ENCODE peak calls at places on chromosome 14, in eight cellular contexts. V is cardiac muscle cell; Z is uterus; J is spleen; A is CD4-positive, alpha-beta memory T cell; P is stomach; Y is neuronal stem cell; G is iPS DF 6.9. R is an unnamed sample.

GRCh38 chr14:22281322-22281977 is 307.6 kb downstream of the DAD1 start:
- DNase-seq in Y (no peak), J (no peak), G (no peak), Z (no peak), A (no peak), P (no peak), V (no peak), R (no peak)

GRCh38 chr14:75198291-75198933 is 22.0 kb upstream of the TMED10 start:
- DNase-seq in Z (no peak), Y (no peak), P (peak; percentile 52), J (no peak), A (no peak), V (no peak), G (no peak), R (no peak)

GRCh38 chr14:53295985-53296582 is 143.0 kb upstream of the DDHD1 start:
- DNase-seq in J (no peak), A (no peak), V (peak; percentile 66), Y (peak; percentile 36), P (no peak), Z (no peak), G (peak; percentile 16), R (peak; percentile 27)

GRCh38 chr14:100106260-100106659 is 41.0 kb downstream of the EVL start:
- DNase-seq in G (no peak), Y (no peak), P (no peak), Z (no peak), A (peak; percentile 91), J (no peak), V (no peak), R (no peak)

GRCh38 chr14:105538481-105539049 is 12.2 kb downstream of the TMEM121 start:
- DNase-seq in G (no peak), J (no peak), P (no peak), A (peak; percentile 30), Z (no peak), Y (no peak), V (no peak), R (no peak)

GRCh38 chr14:72479471-72479931 is 414.4 kb downstream of the DPF3 start:
- DNase-seq in Y (no peak), P (no peak), V (peak; percentile 66), G (no peak), Z (no peak), J (no peak), A (no peak), R (no peak)

GRCh38 chr14:87628129-87628528 is 364.9 kb downstream of the GALC start:
- DNase-seq in Y (peak; percentile 76), A (no peak), G (no peak), Z (peak; percentile 49), V (peak; percentile 41), J (no peak), P (no peak), R (no peak)

GRCh38 chr14:41922014-41922413 is 315.3 kb downstream of the LRFN5 start:
- DNase-seq in Z (no peak), G (no peak), A (no peak), Y (no peak), P (no peak), J (no peak), V (no peak), R (no peak)

GRCh38 chr14:77889971-77890442 is 90.1 kb downstream of the ADCK1 start:
- DNase-seq in Y (no peak), V (no peak), J (peak; percentile 44), G (no peak), Z (no peak), A (no peak), P (no peak), R (no peak)

GRCh38 chr14:26867171-26867757 is 269.4 kb upstream of the NOVA1 start:
- DNase-seq in Z (no peak), V (peak; percentile 6), G (no peak), J (no peak), A (no peak), P (no peak), Y (no peak), R (no peak)

GRCh38 chr14:92759300-92759678 is 10.9 kb upstream of the LGMN start:
- DNase-seq in J (no peak), G (no peak), P (peak; percentile 33), V (peak; percentile 53), A (no peak), Z (no peak), Y (no peak), R (no peak)

GRCh38 chr14:100401031-100401692 is 78.0 kb downstream of the SLC25A47 start:
- DNase-seq in G (no peak), Z (no peak), A (no peak), P (no peak), Y (no peak), J (peak; percentile 70), V (no peak), R (no peak)

GRCh38 chr14:91388551-91388975 is 29.1 kb downstream of the CCDC88C start:
- DNase-seq in A (peak; percentile 75), Y (no peak), J (no peak), V (no peak), P (no peak), Z (no peak), G (no peak), R (no peak)

GRCh38 chr14:38549549-38549948 is 293.7 kb upstream of the CLEC14A start:
- DNase-seq in Y (no peak), P (no peak), J (no peak), Z (no peak), G (no peak), A (no peak), V (no peak), R (no peak)

GRCh38 chr14:95235351-95235750 is 78.0 kb upstream of the DICER1 start:
- DNase-seq in A (no peak), G (no peak), P (no peak), Z (no peak), Y (no peak), V (no peak), J (no peak), R (peak; percentile 65)

GRCh38 chr14:95234426-95234825 is 77.1 kb upstream of the DICER1 start:
- DNase-seq in Z (no peak), P (no peak), V (no peak), Y (no peak), A (no peak), G (no peak), J (peak; percentile 57), R (no peak)

GRCh38 chr14:95233702-95234241 is 76.4 kb upstream of the DICER1 start:
- DNase-seq in Y (no peak), P (no peak), J (peak; percentile 75), V (no peak), A (no peak), G (no peak), Z (no peak), R (no peak)

GRCh38 chr14:95231966-95232365 is 74.6 kb upstream of the DICER1 start:
- DNase-seq in Z (no peak), G (no peak), Y (no peak), J (peak; percentile 44), A (no peak), P (no peak), V (no peak), R (no peak)

DNA sequence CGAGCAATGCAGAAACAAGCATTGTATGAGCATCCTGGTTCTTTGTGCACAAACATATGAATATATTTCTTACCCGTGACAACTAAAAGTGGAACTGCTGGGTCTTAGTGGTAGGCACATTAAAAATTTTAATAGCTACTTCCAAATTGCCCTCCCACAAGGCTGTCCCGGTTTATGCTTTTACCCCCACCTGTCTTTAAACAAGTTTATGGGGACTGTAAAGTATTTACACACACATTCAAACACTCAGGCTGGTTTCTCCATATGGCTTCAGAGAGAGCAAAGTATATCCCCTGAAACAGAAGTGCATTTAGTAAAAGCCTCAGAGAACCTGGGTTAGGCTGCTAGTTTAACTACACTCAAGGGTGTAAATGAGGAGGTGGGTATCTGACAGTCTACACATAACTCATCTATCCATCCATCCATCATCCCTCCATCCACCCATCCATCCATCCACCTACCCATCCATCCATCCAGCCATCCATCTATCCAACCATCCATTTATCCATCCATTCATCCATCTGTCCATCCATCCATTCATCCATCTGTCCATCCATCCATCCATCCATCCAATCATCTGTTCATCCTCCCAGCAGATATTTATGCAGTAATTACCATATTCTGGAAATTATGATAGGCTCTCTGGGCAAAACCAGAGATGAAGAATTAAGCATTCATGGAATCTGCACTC is 75.7 kb upstream of the DICER1 start:
- DNase-seq in Y (no peak), Z (no peak), G (no peak), P (no peak), J (no peak), V (no peak), A (no peak), R (no peak)
- H3K27ac ChIP-seq in Y (no peak overlapping the region), Z (no peak overlapping the region), G (no peak overlapping the region), P (no peak overlapping the region), J (no peak overlapping the region), V (no peak overlapping the region), A (no peak overlapping the region), R (no peak overlapping the region)

DNA sequence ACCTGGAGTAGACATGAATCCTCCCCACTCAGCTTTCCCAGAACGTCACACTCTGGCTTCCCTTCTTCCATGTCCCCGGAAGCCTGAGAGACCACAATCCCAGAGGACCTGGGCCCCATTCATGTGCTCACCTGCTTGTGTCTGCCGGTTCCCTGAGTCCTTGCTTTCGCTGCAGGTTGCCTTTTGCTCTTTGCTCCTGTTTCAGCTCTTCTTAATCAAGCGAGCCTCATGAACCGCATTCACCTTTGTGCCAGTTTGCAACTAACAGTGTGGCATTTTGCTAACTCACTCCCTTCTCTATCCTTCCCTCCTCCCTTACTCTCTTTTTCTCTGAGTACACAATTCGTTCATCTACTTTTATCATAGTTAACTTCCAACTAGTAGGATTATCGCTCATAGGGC is 23.1 kb downstream of the ENTPD5 start:
- DNase-seq in P (peak; percentile 32), J (no peak), Y (no peak), V (no peak), Z (no peak), G (no peak), A (no peak), R (no peak)
- H3K27me3 ChIP-seq in P (no peaks in the 10 kb centered on the region), J (no peaks in the 10 kb centered on the region), Y (no peaks in the 10 kb centered on the region), V (no peaks in the 10 kb centered on the region), Z (no peaks in the 10 kb centered on the region), G (no peaks in the 10 kb centered on the region), A (no peaks in the 10 kb centered on the region), R (no peaks in the 10 kb centered on the region)

GRCh38 chr14:64541261-64541970 is 875 bp downstream of the HSPA2 start:
- DNase-seq in A (no peak), V (no peak), Z (peak; percentile 32), G (no peak), J (peak; percentile 85), Y (no peak), P (no peak), R (no peak)
- H3K27ac ChIP-seq in A (no peak overlapping the region), V (no peak overlapping the region), Z (no peak overlapping the region), G (no peak overlapping the region), J (peak overlapping the region; percentile 53), Y (no peak overlapping the region), P (no peak overlapping the region), R (no peak overlapping the region)

GRCh38 chr14:102591372-102591943 is 991 bp upstream of the RCOR1 start:
- DNase-seq in P (peak; percentile 28), J (peak; percentile 90), Y (no peak), A (peak; percentile 49), V (peak; percentile 50), G (no peak), Z (peak; percentile 61), R (peak; percentile 60)
- H3K27me3 ChIP-seq in P (no peaks in the 10 kb centered on the region), J (no peaks in the 10 kb centered on the region), Y (no peaks in the 10 kb centered on the region), A (no peaks in the 10 kb centered on the region), V (no peaks in the 10 kb centered on the region), G (no peaks in the 10 kb centered on the region), Z (no peaks in the 10 kb centered on the region), R (peaks cover 4% of the 10 kb centered on the region)

R was measured in SJSA1.